ENCODE peak calls at places on chromosome 5, in seven cellular contexts. One of them, this sample, is unnamed.

GRCh38 chr5:158127536-158127935 is 268.6 kb upstream of the CLINT1 start:
- DNase-seq in heart left ventricle: no peak
- DNase-seq in CD4-positive, alpha-beta T cell: no peak
- DNase-seq in transverse colon: no peak
- DNase-seq in ovary: no peak
- DNase-seq in CD8-positive, alpha-beta T cell: no peak
- DNase-seq in endodermal cell: no peak
- DNase-seq in this sample: no peak

GRCh38 chr5:141330299-141331080 is at the start of gene PCDHGA1:
- DNase-seq in endodermal cell: peak; percentile 69
- DNase-seq in CD4-positive, alpha-beta T cell: no peak
- DNase-seq in heart left ventricle: no peak
- DNase-seq in CD8-positive, alpha-beta T cell: no peak
- DNase-seq in ovary: no peak
- DNase-seq in transverse colon: no peak
- DNase-seq in this sample: no peak

GRCh38 chr5:97745817-97746216 is 562.8 kb upstream of the RIOK2 start:
- DNase-seq in heart left ventricle: no peak
- DNase-seq in endodermal cell: no peak
- DNase-seq in CD4-positive, alpha-beta T cell: no peak
- DNase-seq in CD8-positive, alpha-beta T cell: no peak
- DNase-seq in transverse colon: no peak
- DNase-seq in ovary: no peak
- DNase-seq in this sample: no peak

GRCh38 chr5:131386124-131386523 is 122.3 kb downstream of the CDC42SE2 start:
- DNase-seq in heart left ventricle: no peak
- DNase-seq in CD4-positive, alpha-beta T cell: no peak
- DNase-seq in CD8-positive, alpha-beta T cell: no peak
- DNase-seq in endodermal cell: no peak
- DNase-seq in ovary: no peak
- DNase-seq in transverse colon: no peak
- DNase-seq in this sample: no peak

GRCh38 chr5:69416180-69416579 is 1.3 kb downstream of the MARVELD2 start:
- DNase-seq in CD8-positive, alpha-beta T cell: no peak
- DNase-seq in transverse colon: no peak
- DNase-seq in endodermal cell: peak; percentile 67
- DNase-seq in CD4-positive, alpha-beta T cell: no peak
- DNase-seq in ovary: no peak
- DNase-seq in heart left ventricle: no peak
- DNase-seq in this sample: no peak

GRCh38 chr5:69234457-69235268 is at the start of gene CDK7:
- DNase-seq in CD4-positive, alpha-beta T cell: peak; percentile 84
- DNase-seq in CD8-positive, alpha-beta T cell: peak; percentile 89
- DNase-seq in transverse colon: peak; percentile 95
- DNase-seq in ovary: peak; percentile 91
- DNase-seq in heart left ventricle: peak; percentile 94
- DNase-seq in endodermal cell: peak; percentile 97
- DNase-seq in this sample: peak; percentile 93

GRCh38 chr5:111584651-111585050 is 72.3 kb upstream of the STARD4 start:
- DNase-seq in ovary: no peak
- DNase-seq in heart left ventricle: no peak
- DNase-seq in CD8-positive, alpha-beta T cell: no peak
- DNase-seq in transverse colon: no peak
- DNase-seq in CD4-positive, alpha-beta T cell: no peak
- DNase-seq in endodermal cell: peak; percentile 61
- DNase-seq in this sample: no peak

GRCh38 chr5:1125030-1125357 is 13.1 kb upstream of the SLC12A7 start:
- DNase-seq in transverse colon: no peak
- DNase-seq in CD4-positive, alpha-beta T cell: no peak
- DNase-seq in ovary: no peak
- DNase-seq in endodermal cell: no peak
- DNase-seq in heart left ventricle: peak; percentile 86
- DNase-seq in CD8-positive, alpha-beta T cell: no peak
- DNase-seq in this sample: no peak

GRCh38 chr5:173618927-173619519 is 2.6 kb upstream of the BOD1 start:
- DNase-seq in heart left ventricle: peak; percentile 24
- DNase-seq in endodermal cell: peak; percentile 68
- DNase-seq in ovary: peak; percentile 47
- DNase-seq in CD8-positive, alpha-beta T cell: peak; percentile 39
- DNase-seq in CD4-positive, alpha-beta T cell: no peak
- DNase-seq in transverse colon: peak; percentile 37
- DNase-seq in this sample: peak; percentile 79

GRCh38 chr5:78429332-78429849 is 69.0 kb downstream of the SCAMP1 start:
- DNase-seq in ovary: no peak
- DNase-seq in heart left ventricle: no peak
- DNase-seq in transverse colon: no peak
- DNase-seq in CD4-positive, alpha-beta T cell: no peak
- DNase-seq in CD8-positive, alpha-beta T cell: no peak
- DNase-seq in endodermal cell: no peak
- DNase-seq in this sample: no peak

GRCh38 chr5:160638141-160638742 is 213.8 kb downstream of the ATP10B start:
- DNase-seq in ovary: no peak
- DNase-seq in CD8-positive, alpha-beta T cell: no peak
- DNase-seq in endodermal cell: no peak
- DNase-seq in heart left ventricle: no peak
- DNase-seq in CD4-positive, alpha-beta T cell: no peak
- DNase-seq in transverse colon: peak; percentile 19
- DNase-seq in this sample: no peak

GRCh38 chr5:126970517-126971017 is 59.8 kb downstream of the MARCHF3 start:
- DNase-seq in endodermal cell: no peak
- DNase-seq in ovary: no peak
- DNase-seq in CD8-positive, alpha-beta T cell: no peak
- DNase-seq in heart left ventricle: peak; percentile 51
- DNase-seq in CD4-positive, alpha-beta T cell: no peak
- DNase-seq in transverse colon: no peak
- DNase-seq in this sample: no peak

GRCh38 chr5:151153766-151154272 is 3.8 kb downstream of the ANXA6 start:
- DNase-seq in transverse colon: no peak
- DNase-seq in endodermal cell: no peak
- DNase-seq in CD8-positive, alpha-beta T cell: no peak
- DNase-seq in heart left ventricle: no peak
- DNase-seq in CD4-positive, alpha-beta T cell: no peak
- DNase-seq in ovary: no peak
- DNase-seq in this sample: no peak

GRCh38 chr5:54186912-54187445 is 123.4 kb downstream of the ARL15 start:
- DNase-seq in endodermal cell: peak; percentile 56
- DNase-seq in heart left ventricle: peak; percentile 12
- DNase-seq in CD8-positive, alpha-beta T cell: no peak
- DNase-seq in CD4-positive, alpha-beta T cell: no peak
- DNase-seq in ovary: no peak
- DNase-seq in transverse colon: no peak
- DNase-seq in this sample: no peak

GRCh38 chr5:5497132-5497748 is 74.8 kb downstream of the ICE1 start:
- DNase-seq in endodermal cell: peak; percentile 81
- DNase-seq in heart left ventricle: peak; percentile 48
- DNase-seq in CD4-positive, alpha-beta T cell: no peak
- DNase-seq in ovary: peak; percentile 40
- DNase-seq in CD8-positive, alpha-beta T cell: no peak
- DNase-seq in transverse colon: peak; percentile 18
- DNase-seq in this sample: peak; percentile 64

GRCh38 chr5:164672190-164672589 is 1166.8 kb downstream of the MAT2B start:
- DNase-seq in endodermal cell: no peak
- DNase-seq in CD4-positive, alpha-beta T cell: no peak
- DNase-seq in CD8-positive, alpha-beta T cell: no peak
- DNase-seq in transverse colon: no peak
- DNase-seq in heart left ventricle: no peak
- DNase-seq in ovary: no peak
- DNase-seq in this sample: no peak

GRCh38 chr5:164672931-164673694 is 1167.7 kb downstream of the MAT2B start:
- DNase-seq in transverse colon: no peak
- DNase-seq in endodermal cell: no peak
- DNase-seq in heart left ventricle: no peak
- DNase-seq in CD4-positive, alpha-beta T cell: no peak
- DNase-seq in CD8-positive, alpha-beta T cell: no peak
- DNase-seq in ovary: no peak
- DNase-seq in this sample: no peak
- TF ChIP-seq CTCF in transverse colon: no peak
- TF ChIP-seq CTCF in endodermal cell: peak; percentile 64
- TF ChIP-seq CTCF in heart left ventricle: peak; percentile 12
- TF ChIP-seq CTCF in CD4-positive, alpha-beta T cell: no peak
- TF ChIP-seq CTCF in CD8-positive, alpha-beta T cell: no peak
- TF ChIP-seq CTCF in ovary: no peak
- TF ChIP-seq CTCF in this sample: no peak

DNA sequence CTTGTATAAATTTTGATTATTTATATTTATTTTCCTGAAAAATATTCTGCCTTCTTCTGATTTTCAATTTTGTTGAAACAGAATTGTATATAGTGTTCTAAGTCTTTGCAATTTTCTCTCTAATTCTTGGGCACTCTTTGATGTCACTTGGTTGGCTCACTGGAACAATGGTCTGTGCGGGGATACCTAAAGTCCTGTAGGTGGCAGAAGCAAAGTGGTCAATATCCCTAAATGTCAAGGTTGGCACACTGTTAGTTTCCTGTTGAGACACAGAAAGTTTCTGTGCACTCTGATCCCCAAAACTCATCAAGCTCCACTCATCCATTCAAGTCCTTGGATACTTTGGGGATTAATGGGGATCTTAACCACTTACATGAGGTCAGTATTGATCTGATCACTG is 480.8 kb upstream of the CCNG1 start:
- DNase-seq in CD4-positive, alpha-beta T cell: no peak
- DNase-seq in CD8-positive, alpha-beta T cell: no peak
- DNase-seq in transverse colon: no peak
- DNase-seq in heart left ventricle: no peak
- DNase-seq in ovary: no peak
- DNase-seq in endodermal cell: no peak
- DNase-seq in this sample: no peak
- H3K9me3 ChIP-seq in CD4-positive, alpha-beta T cell: peaks cover 3% of the 10 kb centered on the region
- H3K9me3 ChIP-seq in CD8-positive, alpha-beta T cell: no peaks in the 10 kb centered on the region
- H3K9me3 ChIP-seq in transverse colon: no peaks in the 10 kb centered on the region
- H3K9me3 ChIP-seq in heart left ventricle: no peaks in the 10 kb centered on the region
- H3K9me3 ChIP-seq in ovary: no peaks in the 10 kb centered on the region
- H3K9me3 ChIP-seq in endodermal cell: no peaks in the 10 kb centered on the region
- H3K9me3 ChIP-seq in this sample: no peaks in the 10 kb centered on the region

DNA sequence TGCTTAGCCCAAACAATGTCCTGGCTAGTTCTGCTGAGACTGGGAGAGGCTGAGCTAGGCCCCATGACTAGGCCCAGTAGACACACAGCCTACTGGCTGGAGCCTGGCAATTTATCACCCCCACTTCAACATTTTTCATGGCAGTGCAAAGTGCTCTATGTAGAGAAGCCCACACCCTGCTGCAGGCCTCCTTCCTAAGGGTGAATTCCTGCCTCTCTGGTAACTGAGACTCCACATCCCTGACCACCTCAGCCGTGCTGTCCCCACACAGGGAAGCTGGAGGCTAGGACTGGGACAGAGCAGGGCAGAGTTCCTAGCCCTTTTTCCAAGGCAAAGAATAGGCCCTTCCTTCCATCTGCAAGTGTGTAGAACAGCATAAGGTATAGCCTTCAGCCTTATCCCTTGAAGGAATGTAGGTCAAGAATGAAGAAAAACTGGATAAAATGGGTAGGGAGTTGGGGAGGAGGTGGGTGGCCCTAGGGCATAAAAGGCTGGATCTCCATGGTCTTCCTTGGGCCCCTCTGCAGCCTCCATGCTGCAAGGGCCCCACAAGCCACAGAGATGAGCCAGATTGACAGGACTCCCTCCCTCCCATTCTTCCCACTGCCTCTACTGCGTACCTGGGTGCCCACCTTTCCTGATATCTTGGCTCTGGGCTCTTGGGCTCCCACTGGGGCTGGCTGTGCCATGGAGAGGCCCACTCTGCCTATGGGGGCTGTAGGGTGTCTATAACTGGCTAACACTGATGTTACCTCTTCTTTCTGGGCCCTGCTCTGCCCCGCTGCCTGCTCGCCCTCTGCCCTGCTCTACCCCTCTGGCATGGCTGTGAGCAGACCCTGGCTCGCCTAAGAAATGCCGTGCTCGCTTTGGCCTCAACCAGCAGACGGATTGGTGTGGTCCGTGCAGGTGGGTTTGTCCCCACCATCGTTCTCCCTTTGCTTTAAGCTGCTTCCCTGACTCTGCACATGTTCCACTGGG is 29.8 kb downstream of the TCF7 start:
- DNase-seq in ovary: no peak
- DNase-seq in transverse colon: no peak
- DNase-seq in heart left ventricle: peak; percentile 0
- DNase-seq in CD4-positive, alpha-beta T cell: peak; percentile 1
- DNase-seq in CD8-positive, alpha-beta T cell: no peak
- DNase-seq in endodermal cell: no peak
- DNase-seq in this sample: no peak
- H3K27ac ChIP-seq in ovary: no peak overlapping the region
- H3K27ac ChIP-seq in transverse colon: no peak overlapping the region
- H3K27ac ChIP-seq in heart left ventricle: no peak overlapping the region
- H3K27ac ChIP-seq in CD4-positive, alpha-beta T cell: peak overlapping the region; percentile 54
- H3K27ac ChIP-seq in CD8-positive, alpha-beta T cell: no peak overlapping the region
- H3K27ac ChIP-seq in endodermal cell: no peak overlapping the region
- H3K27ac ChIP-seq in this sample: no peak overlapping the region

GRCh38 chr5:139383993-139384590 is 995 bp upstream of the SLC23A1 start:
- DNase-seq in ovary: no peak
- DNase-seq in CD8-positive, alpha-beta T cell: no peak
- DNase-seq in endodermal cell: peak; percentile 38
- DNase-seq in heart left ventricle: no peak
- DNase-seq in CD4-positive, alpha-beta T cell: no peak
- DNase-seq in transverse colon: no peak
- DNase-seq in this sample: peak; percentile 48

GRCh38 chr5:139386039-139386438 is 2.9 kb upstream of the SLC23A1 start:
- DNase-seq in CD8-positive, alpha-beta T cell: no peak
- DNase-seq in transverse colon: no peak
- DNase-seq in endodermal cell: no peak
- DNase-seq in CD4-positive, alpha-beta T cell: no peak
- DNase-seq in ovary: no peak
- DNase-seq in heart left ventricle: no peak
- DNase-seq in this sample: no peak

GRCh38 chr5:139384591-139385051 is 1.5 kb upstream of the SLC23A1 start:
- DNase-seq in heart left ventricle: no peak
- DNase-seq in endodermal cell: no peak
- DNase-seq in ovary: no peak
- DNase-seq in transverse colon: no peak
- DNase-seq in CD8-positive, alpha-beta T cell: no peak
- DNase-seq in CD4-positive, alpha-beta T cell: no peak
- DNase-seq in this sample: no peak

GRCh38 chr5:139383275-139383992 is at the start of gene SLC23A1:
- DNase-seq in CD8-positive, alpha-beta T cell: no peak
- DNase-seq in heart left ventricle: no peak
- DNase-seq in CD4-positive, alpha-beta T cell: no peak
- DNase-seq in transverse colon: peak; percentile 80
- DNase-seq in ovary: no peak
- DNase-seq in endodermal cell: peak; percentile 49
- DNase-seq in this sample: peak; percentile 87

DNA sequence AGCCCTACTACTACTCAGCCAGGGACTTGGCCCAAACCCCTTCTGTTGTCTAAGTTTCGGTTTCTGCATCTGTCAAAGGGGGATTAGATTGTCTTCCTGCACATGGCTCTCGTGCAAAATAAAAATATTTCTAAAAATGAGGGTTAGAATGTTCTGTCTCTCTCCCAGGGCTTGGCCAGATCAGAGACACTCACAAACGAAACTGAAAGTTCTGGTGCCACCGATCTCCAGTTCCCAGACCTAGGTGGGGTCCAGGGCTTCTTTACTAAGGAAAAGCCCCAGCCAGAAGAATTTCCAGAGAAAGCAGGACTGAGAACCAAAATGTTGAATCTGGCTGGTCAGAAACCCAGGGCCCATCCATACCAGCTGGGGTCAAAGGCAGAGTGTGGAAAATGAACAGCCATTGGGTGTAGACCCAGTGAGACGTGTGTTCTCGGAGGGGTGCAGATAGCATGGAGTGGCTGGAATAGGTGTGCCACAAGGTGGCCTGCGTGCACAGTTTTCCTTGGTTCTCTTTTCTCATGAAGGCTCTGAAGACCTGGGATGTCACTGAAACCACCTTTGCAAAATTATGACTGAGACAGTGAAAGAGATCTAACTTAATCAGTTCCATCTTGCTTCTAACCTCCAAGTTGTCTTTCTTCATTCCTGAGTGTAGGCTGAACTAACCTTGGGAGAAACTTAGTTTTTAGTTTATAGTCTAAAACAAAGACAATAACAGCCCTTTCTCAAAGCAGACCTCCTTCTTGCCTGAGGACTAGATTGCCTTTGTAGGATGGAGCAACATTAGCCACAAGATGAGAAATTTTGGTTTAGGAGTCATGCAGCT is 2.2 kb upstream of the SLC23A1 start:
- DNase-seq in CD4-positive, alpha-beta T cell: no peak
- DNase-seq in CD8-positive, alpha-beta T cell: no peak
- DNase-seq in ovary: no peak
- DNase-seq in heart left ventricle: no peak
- DNase-seq in transverse colon: peak; percentile 51
- DNase-seq in endodermal cell: peak; percentile 45
- DNase-seq in this sample: peak; percentile 67
- TF ChIP-seq CTCF in CD4-positive, alpha-beta T cell: no peak
- TF ChIP-seq CTCF in CD8-positive, alpha-beta T cell: no peak
- TF ChIP-seq CTCF in ovary: no peak
- TF ChIP-seq CTCF in heart left ventricle: peak; percentile 31
- TF ChIP-seq CTCF in transverse colon: peak; percentile 10
- TF ChIP-seq CTCF in endodermal cell: peak; percentile 50
- TF ChIP-seq CTCF in this sample: peak; percentile 59

This sample was measured in Peyer's patch.